ENCODE peak calls at places on chromosomes 6 and 20, in eight cellular contexts. V is dorsolateral prefrontal cortex, Z is cardiac muscle cell, E is AG04450, S is A673, A is psoas muscle, G is Peyer's patch, U is aorta. X is an unnamed sample.

GRCh38 chr6:12150812-12151432 is 138.8 kb downstream of the HIVEP1 start:
- DNase-seq in E (no peak), S (peak; percentile 24), G (no peak), V (peak; percentile 46), A (no peak), Z (peak; percentile 45), U (no peak), X (no peak)

GRCh38 chr6:291148-291696 is 1.1 kb upstream of the DUSP22 start:
- DNase-seq in G (no peak), V (no peak), A (no peak), U (no peak), Z (no peak), E (no peak), S (no peak), X (no peak)

GRCh38 chr6:79186564-79186963 is 47.9 kb downstream of the HMGN3 start:
- DNase-seq in Z (no peak), E (no peak), G (no peak), S (no peak), A (no peak), V (no peak), U (no peak), X (no peak)

GRCh38 chr20:16479666-16480065 is 93.6 kb downstream of the KIF16B start:
- DNase-seq in S (no peak), E (no peak), A (no peak), U (no peak), G (no peak), V (no peak), Z (no peak), X (no peak)

GRCh38 chr6:16747232-16748027 is 13.8 kb downstream of the ATXN1 start:
- DNase-seq in V (no peak), S (peak; percentile 64), A (no peak), E (no peak), Z (no peak), G (no peak), U (no peak), X (no peak)

GRCh38 chr6:31908791-31909190 is 6.9 kb upstream of the ZBTB12 start:
- DNase-seq in S (no peak), Z (no peak), A (no peak), V (no peak), E (peak; percentile 76), G (no peak), U (no peak), X (no peak)

GRCh38 chr20:17320456-17320855 is 93.6 kb downstream of the PCSK2 start:
- DNase-seq in S (no peak), V (no peak), A (no peak), U (no peak), G (no peak), E (no peak), Z (no peak), X (no peak)

GRCh38 chr6:134267917-134268361 is 50.0 kb downstream of the SGK1 start:
- DNase-seq in G (no peak), U (no peak), Z (no peak), S (peak; percentile 60), A (no peak), E (no peak), V (no peak), X (peak; percentile 58)

GRCh38 chr20:23340524-23340923 is 10.1 kb upstream of the NXT1 start:
- DNase-seq in V (peak; percentile 38), E (no peak), U (peak; percentile 83), A (peak; percentile 43), Z (peak; percentile 71), G (no peak), S (peak; percentile 78), X (no peak)

GRCh38 chr6:125377621-125378020 is 75.9 kb upstream of the HDDC2 start:
- DNase-seq in A (no peak), S (no peak), G (no peak), U (no peak), Z (no peak), E (no peak), V (no peak), X (no peak)

GRCh38 chr6:40295251-40295949 is 291.8 kb downstream of the LRFN2 start:
- DNase-seq in E (no peak), S (peak; percentile 52), V (no peak), Z (no peak), U (no peak), A (no peak), G (no peak), X (no peak)

GRCh38 chr6:33205172-33206026 is 944 bp downstream of the HSD17B8 start:
- DNase-seq in S (no peak), E (no peak), A (no peak), G (no peak), Z (no peak), U (no peak), V (no peak), X (no peak)

GRCh38 chr6:157605484-157605883 is 217.6 kb upstream of the SNX9 start:
- DNase-seq in V (no peak), S (no peak), A (no peak), G (no peak), U (no peak), Z (no peak), E (no peak), X (no peak)

GRCh38 chr6:31400467-31401289 is 2.7 kb upstream of the MICA start:
- DNase-seq in G (peak; percentile 88), U (peak; percentile 91), E (no peak), V (peak; percentile 28), S (peak; percentile 82), A (peak; percentile 77), Z (peak; percentile 12), X (peak; percentile 23)

GRCh38 chr6:13678255-13678983 is 33.2 kb downstream of the RANBP9 start:
- DNase-seq in S (no peak), A (no peak), G (no peak), V (no peak), U (no peak), E (no peak), Z (no peak), X (no peak)

DNA sequence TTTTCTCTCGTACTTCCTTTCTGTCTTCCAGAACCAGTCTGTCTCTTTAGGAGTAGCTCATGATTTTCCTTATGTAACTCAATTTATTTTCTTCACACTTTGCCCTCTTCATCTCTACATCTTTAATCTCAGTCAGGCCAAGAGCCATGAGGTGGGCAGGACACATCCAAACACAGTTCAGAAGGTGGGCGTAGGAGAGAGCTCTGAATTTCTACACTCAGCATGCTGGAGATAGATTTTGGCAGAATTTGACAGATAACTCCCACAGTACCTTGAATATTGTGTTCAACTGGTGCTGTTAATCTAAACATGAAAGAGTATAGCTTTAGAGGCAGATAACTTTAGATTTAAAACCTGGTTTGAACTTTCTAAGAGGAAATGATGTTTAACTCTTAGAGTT is 23.8 kb upstream of the ZBTB24 start:
- DNase-seq in S (no peak), V (no peak), A (no peak), Z (no peak), E (no peak), G (no peak), U (no peak), X (no peak)
- H3K27ac ChIP-seq in S (no peak overlapping the region), V (no peak overlapping the region), A (no peak overlapping the region), Z (no peak overlapping the region), E (no peak overlapping the region), G (no peak overlapping the region), U (no peak overlapping the region), X (no peak overlapping the region)

GRCh38 chr20:25459916-25460590 is 52.6 kb downstream of the GINS1 start:
- DNase-seq in E (no peak), U (peak; percentile 63), A (no peak), S (no peak), V (no peak), G (no peak), Z (no peak), X (no peak)

GRCh38 chr20:25460591-25461280 is 53.3 kb downstream of the GINS1 start:
- DNase-seq in S (no peak), Z (no peak), U (peak; percentile 69), E (no peak), V (no peak), A (no peak), G (no peak), X (no peak)

GRCh38 chr20:25457886-25458680 is 50.6 kb downstream of the GINS1 start:
- DNase-seq in V (no peak), U (peak; percentile 49), E (no peak), Z (no peak), A (no peak), S (no peak), G (no peak), X (no peak)

GRCh38 chr20:25461281-25461650 is 53.8 kb downstream of the GINS1 start:
- DNase-seq in Z (no peak), U (no peak), E (no peak), G (no peak), A (no peak), S (no peak), V (no peak), X (no peak)

GRCh38 chr20:25459111-25459830 is 51.8 kb downstream of the GINS1 start:
- DNase-seq in G (no peak), U (peak; percentile 56), V (no peak), S (no peak), A (no peak), E (no peak), Z (no peak), X (no peak)
- H3K27ac ChIP-seq in G (no peak overlapping the region), U (no peak overlapping the region), V (no peak overlapping the region), S (no peak overlapping the region), A (no peak overlapping the region), E (no peak overlapping the region), Z (no peak overlapping the region), X (no peak overlapping the region)

DNA sequence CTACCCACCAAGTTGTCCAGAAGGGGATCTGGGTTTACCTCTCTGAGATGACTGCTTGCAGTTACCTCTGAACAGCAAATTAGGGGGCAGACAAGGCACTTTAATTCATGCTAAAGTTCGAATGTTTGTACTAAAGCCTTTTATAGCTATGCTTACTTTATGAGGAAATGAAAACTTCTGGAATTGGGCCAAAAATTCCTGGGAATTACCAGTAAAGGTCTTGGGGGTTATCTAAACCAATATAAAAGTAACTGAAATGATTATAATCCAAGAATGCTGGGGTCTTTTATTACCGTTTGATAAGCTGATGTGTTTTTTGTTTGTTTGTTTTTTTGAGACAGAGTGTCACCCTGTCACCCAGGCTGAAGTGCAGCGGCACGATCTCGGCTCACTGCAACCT is 7.9 kb upstream of the LZTS3 start:
- DNase-seq in V (no peak), U (no peak), A (no peak), E (no peak), G (no peak), Z (no peak), S (no peak), X (no peak)
- H3K27ac ChIP-seq in V (no peak overlapping the region), U (no peak overlapping the region), A (no peak overlapping the region), E (no peak overlapping the region), G (no peak overlapping the region), Z (no peak overlapping the region), S (no peak overlapping the region), X (no peak overlapping the region)

GRCh38 chr6:41732149-41732548 is 3.3 kb downstream of the TFEB start:
- DNase-seq in E (no peak), U (no peak), G (no peak), S (no peak), Z (no peak), V (no peak), A (no peak), X (no peak)
- H3K27ac ChIP-seq in E (no peak overlapping the region), U (no peak overlapping the region), G (peak overlapping the region; percentile 99), S (no peak overlapping the region), Z (no peak overlapping the region), V (peak overlapping the region; percentile 90), A (peak overlapping the region; percentile 96), X (peak overlapping the region; percentile 99)

GRCh38 chr20:32761417-32761830 is 761 bp upstream of the DNMT3B start:
- DNase-seq in A (no peak), U (no peak), Z (no peak), G (no peak), V (no peak), E (no peak), S (no peak), X (no peak)
- H3K27ac ChIP-seq in A (no peak overlapping the region), U (no peak overlapping the region), Z (no peak overlapping the region), G (no peak overlapping the region), V (no peak overlapping the region), E (no peak overlapping the region), S (peak overlapping the region; percentile 63), X (no peak overlapping the region)

X was measured in substantia nigra.